ENCODE peak calls at places on chromosomes 7 and 10, in ten cellular contexts. W, C, O, V, G, E, J, U, L and T are unnamed samples.

GRCh38 chr10:119025336-119025735 is 4.2 kb upstream of the NANOS1 start:
- DNase-seq in W (no peak), C (peak; percentile 85), O (no peak), V (no peak), G (no peak), E (no peak), J (peak; percentile 92), U (no peak), L (no peak), T (peak; percentile 83)

GRCh38 chr10:22682237-22683192 is 31.9 kb downstream of the PIP4K2A start:
- DNase-seq in W (no peak), C (peak; percentile 64), O (peak; percentile 80), V (peak; percentile 58), G (no peak), E (no peak), J (peak; percentile 52), U (peak; percentile 55), L (no peak), T (no peak)

GRCh38 chr7:132580717-132581285 is 4.5 kb upstream of the PLXNA4 start:
- DNase-seq in W (peak; percentile 76), C (peak; percentile 58), O (peak; percentile 87), V (peak; percentile 63), G (peak; percentile 70), E (peak; percentile 68), J (peak; percentile 69), U (peak; percentile 65), L (peak; percentile 81), T (peak; percentile 78)

GRCh38 chr10:71659050-71659738 is 60.4 kb downstream of the C10orf105 start:
- DNase-seq in W (no peak), C (no peak), O (no peak), V (no peak), G (no peak), E (no peak), J (no peak), U (no peak), L (no peak), T (no peak)

GRCh38 chr7:82778021-82778420 is 334.4 kb upstream of the CACNA2D1 start:
- DNase-seq in W (no peak), C (no peak), O (no peak), V (no peak), G (no peak), E (no peak), J (peak; percentile 63), U (no peak), L (no peak), T (no peak)

GRCh38 chr10:5362873-5363272 is 1.9 kb upstream of the UCN3 start:
- DNase-seq in W (no peak), C (no peak), O (no peak), V (no peak), G (no peak), E (no peak), J (no peak), U (no peak), L (no peak), T (no peak)

GRCh38 chr10:36271631-36272340 is 629.7 kb upstream of the FZD8 start:
- DNase-seq in W (no peak), C (no peak), O (no peak), V (no peak), G (no peak), E (no peak), J (no peak), U (no peak), L (no peak), T (no peak)

GRCh38 chr7:94190599-94191061 is 186.5 kb upstream of the BET1 start:
- DNase-seq in W (no peak), C (peak; percentile 98), O (no peak), V (no peak), G (no peak), E (no peak), J (peak; percentile 97), U (no peak), L (no peak), T (peak; percentile 13)

GRCh38 chr7:18580945-18581344 is 85.4 kb downstream of the HDAC9 start:
- DNase-seq in W (no peak), C (no peak), O (no peak), V (no peak), G (no peak), E (no peak), J (no peak), U (no peak), L (no peak), T (no peak)

GRCh38 chr7:13036256-13036765 is 348.9 kb downstream of the ARL4A start:
- DNase-seq in W (no peak), C (peak; percentile 1), O (no peak), V (no peak), G (no peak), E (no peak), J (peak; percentile 30), U (no peak), L (no peak), T (no peak)

GRCh38 chr7:1593091-1593866 is 23.4 kb upstream of the PSMG3 start:
- DNase-seq in W (peak; percentile 26), C (no peak), O (peak; percentile 34), V (no peak), G (no peak), E (no peak), J (peak; percentile 16), U (no peak), L (no peak), T (peak; percentile 31)

GRCh38 chr10:71774916-71775702 is 1.8 kb upstream of the VSIR start:
- DNase-seq in W (no peak), C (no peak), O (no peak), V (no peak), G (no peak), E (no peak), J (no peak), U (no peak), L (no peak), T (peak; percentile 77)

GRCh38 chr10:73907841-73908517 is 3.0 kb upstream of the PLAU start:
- DNase-seq in W (no peak), C (peak; percentile 66), O (no peak), V (no peak), G (no peak), E (no peak), J (peak; percentile 66), U (no peak), L (no peak), T (peak; percentile 67)

GRCh38 chr10:10138685-10139084 is 879.0 kb upstream of the CELF2 start:
- DNase-seq in W (no peak), C (no peak), O (no peak), V (no peak), G (no peak), E (no peak), J (peak; percentile 1), U (no peak), L (no peak), T (no peak)

GRCh38 chr10:85609509-85609908 is 757.1 kb downstream of the GRID1 start:
- DNase-seq in W (no peak), C (no peak), O (no peak), V (no peak), G (no peak), E (no peak), J (no peak), U (no peak), L (no peak), T (no peak)

GRCh38 chr10:34505338-34505737 is 309.8 kb downstream of the PARD3 start:
- DNase-seq in W (no peak), C (no peak), O (no peak), V (no peak), G (no peak), E (no peak), J (no peak), U (no peak), L (no peak), T (no peak)

GRCh38 chr10:24390146-24390700 is 181.3 kb downstream of the KIAA1217 start:
- DNase-seq in W (no peak), C (no peak), O (no peak), V (no peak), G (no peak), E (no peak), J (no peak), U (no peak), L (no peak), T (no peak)

GRCh38 chr10:51937313-51937712 is 237.9 kb upstream of the CSTF2T start:
- DNase-seq in W (no peak), C (no peak), O (no peak), V (no peak), G (no peak), E (no peak), J (no peak), U (no peak), L (no peak), T (no peak)